ENCODE peak calls at places on chromosomes 12 and 14, in eight cellular contexts. D, A, B, K, T, Q, I and X are unnamed samples.

GRCh38 chr14:96501383-96501745 is 818 bp upstream of the PAPOLA start:
- DNase-seq in I (no peak), T (no peak), K (no peak), D (no peak), A (no peak), Q (no peak), B (no peak), X (peak; percentile 12)

GRCh38 chr14:81384900-81385299 is 15.2 kb downstream of the STON2 start:
- DNase-seq in Q (peak; percentile 83), B (no peak), K (no peak), I (no peak), T (no peak), D (no peak), A (no peak), X (no peak)

GRCh38 chr12:6917491-6918231 is 3.3 kb downstream of the ENO2 start:
- DNase-seq in T (no peak), Q (no peak), K (no peak), D (no peak), I (peak; percentile 62), B (no peak), A (no peak), X (no peak)

GRCh38 chr12:6946033-6946919 is 2.5 kb downstream of the C12orf57 start:
- DNase-seq in A (no peak), D (peak; percentile 97), K (peak; percentile 85), Q (no peak), B (peak; percentile 51), I (no peak), T (peak; percentile 67), X (peak; percentile 92)

GRCh38 chr12:10497602-10498001 is 8.1 kb upstream of the EIF2S3B start:
- DNase-seq in I (peak; percentile 39), B (no peak), K (no peak), A (no peak), T (no peak), D (no peak), Q (no peak), X (no peak)

GRCh38 chr14:48842785-48843184 is 743.4 kb downstream of the RPS29 start:
- DNase-seq in B (no peak), D (no peak), Q (no peak), I (no peak), K (no peak), A (no peak), T (no peak), X (no peak)

GRCh38 chr12:116687888-116688287 is 50.0 kb downstream of the SPRING1 start:
- DNase-seq in D (peak; percentile 74), I (peak; percentile 28), A (no peak), T (peak; percentile 70), B (peak; percentile 6), Q (no peak), K (peak; percentile 45), X (no peak)

GRCh38 chr14:102074415-102074964 is 12.4 kb downstream of the HSP90AA1 start:
- DNase-seq in I (no peak), T (no peak), B (no peak), D (no peak), Q (no peak), A (no peak), K (no peak), X (no peak)

GRCh38 chr12:64236549-64236948 is 14.5 kb upstream of the KICS2 start:
- DNase-seq in T (no peak), D (no peak), Q (no peak), B (no peak), K (no peak), I (peak; percentile 58), A (no peak), X (no peak)

GRCh38 chr12:48985475-48985897 is 7.4 kb downstream of the WNT1 start:
- DNase-seq in T (peak; percentile 84), D (no peak), I (no peak), Q (no peak), K (no peak), A (no peak), B (no peak), X (no peak)

DNA sequence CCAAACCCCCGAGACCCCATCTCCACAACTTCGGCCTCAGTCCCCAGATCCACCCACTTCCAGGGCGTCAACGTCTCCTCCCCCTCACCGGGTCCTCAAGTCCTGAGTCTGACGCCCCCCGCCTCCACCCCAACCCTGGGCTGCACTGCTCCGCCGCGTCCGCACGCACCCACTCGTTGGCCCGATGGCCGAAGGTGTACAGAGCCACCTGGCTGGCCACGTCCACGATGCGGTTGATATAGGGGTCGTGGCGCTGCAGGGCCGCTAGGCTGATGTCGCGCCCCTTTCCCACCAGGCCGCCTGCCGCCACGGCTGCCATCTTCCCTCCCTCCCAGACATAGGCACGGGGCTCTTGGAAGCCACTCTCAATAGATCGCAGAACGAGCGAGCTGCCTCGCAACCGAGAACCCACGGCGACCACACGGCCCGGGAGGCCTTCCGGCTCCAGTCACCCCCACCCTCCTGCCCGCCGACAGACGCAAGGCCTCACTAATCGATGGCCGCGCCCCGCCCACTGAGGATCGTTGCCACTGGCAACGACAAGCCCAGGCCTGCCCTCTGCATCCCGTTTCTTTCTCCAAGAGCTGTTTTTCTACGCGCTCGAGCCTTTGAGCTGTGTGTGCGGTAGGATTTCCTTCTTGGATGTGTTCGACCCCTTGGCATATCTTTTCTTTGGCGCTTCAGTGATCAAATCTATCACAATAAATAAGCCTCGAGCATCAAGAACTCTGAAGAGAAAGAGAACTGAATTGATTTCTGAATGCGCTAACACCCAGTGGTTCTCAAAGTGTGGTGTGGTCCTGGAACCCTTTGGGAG is at the start of gene DCP1B:
- DNase-seq in B (peak; percentile 92), I (peak; percentile 97), A (peak; percentile 91), K (peak; percentile 98), T (peak; percentile 98), D (peak; percentile 98), Q (peak; percentile 95), X (peak; percentile 75)
- TF ChIP-seq CTCF in B (no peak), I (no peak), A (no peak), K (no peak), T (no peak), D (no peak), Q (no peak), X (no peak)

GRCh38 chr12:52214421-52214802 is 18.6 kb upstream of the KRT7 start:
- DNase-seq in T (no peak), Q (no peak), A (no peak), B (no peak), K (no peak), D (no peak), I (no peak), X (no peak)
- TF ChIP-seq CTCF in T (no peak), Q (peak; percentile 40), A (no peak), B (no peak), K (no peak), D (peak; percentile 21), I (no peak), X (no peak)

DNA sequence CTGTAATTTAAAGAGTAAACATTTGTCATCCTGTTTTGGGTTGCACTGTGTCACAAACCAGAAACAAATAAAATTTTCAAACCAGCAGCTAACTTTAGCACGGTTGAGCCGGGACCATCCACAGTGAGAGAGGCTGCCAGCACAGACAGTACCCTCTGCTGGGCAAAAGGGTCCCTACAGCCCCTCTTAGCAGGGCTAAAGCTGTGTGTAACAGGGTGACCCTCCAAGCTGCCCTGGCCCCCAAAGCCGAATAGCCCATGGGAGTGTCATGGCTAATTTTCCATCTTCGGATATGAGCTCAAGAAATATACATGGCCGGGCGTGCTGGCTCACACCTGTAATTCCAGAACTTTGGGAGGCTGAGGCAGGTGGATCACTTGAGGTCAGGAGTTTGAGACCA is 157.1 kb upstream of the GRIN2B start:
- DNase-seq in K (peak; percentile 48), T (no peak), I (no peak), Q (no peak), D (peak; percentile 34), B (no peak), A (no peak), X (no peak)
- TF ChIP-seq CTCF in K (peak; percentile 60), T (no peak), I (no peak), Q (no peak), D (peak; percentile 69), B (no peak), A (no peak), X (no peak)

GRCh38 chr12:132161046-132161781 is 17.0 kb downstream of the NOC4L start:
- DNase-seq in K (no peak), Q (no peak), D (no peak), T (no peak), B (no peak), I (peak; percentile 61), A (no peak), X (no peak)

GRCh38 chr12:132163041-132163910 is 19.0 kb downstream of the NOC4L start:
- DNase-seq in T (peak; percentile 42), D (no peak), A (no peak), K (no peak), B (no peak), Q (no peak), I (no peak), X (no peak)

GRCh38 chr12:132161796-132162507 is 17.7 kb downstream of the NOC4L start:
- DNase-seq in Q (no peak), D (no peak), K (no peak), T (peak; percentile 24), B (no peak), I (no peak), A (no peak), X (no peak)

GRCh38 chr12:132163911-132164288 is 19.6 kb downstream of the NOC4L start:
- DNase-seq in A (no peak), D (peak; percentile 36), T (peak; percentile 44), Q (no peak), B (no peak), K (no peak), I (no peak), X (no peak)

GRCh38 chr12:132162508-132163031 is 18.3 kb downstream of the NOC4L start:
- DNase-seq in A (peak; percentile 62), B (no peak), D (no peak), I (peak; percentile 84), Q (peak; percentile 60), K (no peak), T (peak; percentile 60), X (no peak)
- TF ChIP-seq CTCF in A (no peak), B (no peak), D (no peak), I (no peak), Q (no peak), K (no peak), T (no peak), X (no peak)

DNA sequence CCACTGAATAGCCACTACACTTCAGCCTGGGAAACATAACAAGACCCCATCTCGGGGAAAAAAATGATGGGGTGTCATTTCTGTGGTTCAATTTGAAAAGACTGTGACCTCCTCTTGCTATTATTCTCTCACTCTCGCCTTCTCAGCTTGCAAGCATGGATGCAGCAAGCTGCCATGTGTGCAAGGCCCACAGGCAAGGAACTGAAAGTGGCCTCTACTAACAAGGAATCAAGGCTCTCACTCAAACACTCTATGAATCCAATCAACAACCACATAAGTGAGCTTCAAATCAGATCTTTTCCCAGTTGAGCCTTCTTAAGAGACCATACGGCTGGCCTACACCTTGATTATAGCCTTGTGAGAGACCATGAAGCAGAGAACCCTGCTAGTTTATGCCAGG is 17.9 kb upstream of the DHRS7 start:
- DNase-seq in A (no peak), D (no peak), Q (no peak), I (no peak), K (no peak), T (no peak), B (no peak), X (no peak)
- TF ChIP-seq CTCF in A (no peak), D (no peak), Q (no peak), I (no peak), K (no peak), T (no peak), B (no peak), X (no peak)